ENCODE peak calls at places on chromosomes 16 and 17, in ten cellular contexts. P is fibroblast of mammary gland; N is NCI-H1105 treated with DMSO at 0.1 percent for 48 hours; U is nephron progenitor cell; Y is adipocyte; X is Daoy; H is fibroblast of the conjunctiva; W is stimulated activated CD8-positive, alpha-beta memory T cell treated with anti-CD3 and anti-CD28 coated beads, Interleukin-4, amount 100 ng/mL, for 24 hours; I is CD8-positive, alpha-beta T cell; F is lower leg skin. B is an unnamed sample.

GRCh38 chr16:79369796-79370195 is 230.7 kb downstream of the MAF start:
- DNase-seq in P (no peak), N (no peak), U (no peak), Y (no peak), X (peak), H (no peak), W (no peak), I (no peak), F (no peak), B (no peak)

GRCh38 chr17:49779730-49780220 is 8.7 kb upstream of the KAT7 start:
- DNase-seq in P (peak), N (peak), U (no peak), Y (peak), X (peak), H (peak), W (no peak), I (no peak), F (no peak), B (no peak)

GRCh38 chr17:53193044-53193443 is 629.7 kb upstream of the KIF2B start:
- DNase-seq in P (no peak), N (no peak), U (no peak), Y (no peak), X (no peak), H (no peak), W (no peak), I (no peak), F (no peak), B (no peak)

GRCh38 chr16:88424536-88425230 is 28.4 kb upstream of the ZFPM1 start:
- DNase-seq in P (no peak), N (no peak), U (no peak), Y (no peak), X (no peak), H (no peak), W (no peak), I (no peak), F (no peak), B (no peak)

GRCh38 chr17:40563371-40564052 is 1.8 kb downstream of the CCR7 start:
- DNase-seq in P (no peak), N (no peak), U (no peak), Y (no peak), X (no peak), H (no peak), W (peak), I (peak), F (peak), B (peak)

GRCh38 chr17:35372846-35373531 is 432 bp downstream of the SLFN11 start:
- DNase-seq in P (peak), N (peak), U (peak), Y (peak), X (peak), H (no peak), W (peak), I (no peak), F (no peak), B (peak)

GRCh38 chr16:8848939-8849391 is 19.8 kb downstream of the CARHSP1 start:
- DNase-seq in P (peak), N (no peak), U (no peak), Y (peak), X (peak), H (no peak), W (no peak), I (no peak), F (no peak), B (no peak)

GRCh38 chr16:10552998-10553491 is 27.4 kb downstream of the EMP2 start:
- DNase-seq in P (no peak), N (no peak), U (no peak), Y (no peak), X (peak), H (no peak), W (peak), I (peak), F (no peak), B (peak)

B was measured in activated T-helper 2 cell treated with anti-CD3 and anti-CD28 coated beads, Interferon-gamma antibody, Interleukin-2, Interleukin-4, amounts not matched to agents 10 μg/mL and 5 μg/mL and 100 μg/mL, durations not matched to agents 14 hours and 24 hours and 36 hours.